ENCODE peak calls at places on chromosomes 16 and 17, in nine cellular contexts. V is IMR-90, A is MM.1S, Q is stomach, W is lung, Z is gastrocnemius medialis, R is mammary epithelial cell, C is body of pancreas, U is neural progenitor cell. O is an unnamed sample. For H3K36me3, the result is how much of the 10 kb centered on the place peaks cover.

GRCh38 chr17:36495076-36495578 is 8.6 kb downstream of the ZNHIT3 start:
- DNase-seq in V (no peak), U (peak), W (no peak), Z (no peak), R (no peak), C (no peak), Q (no peak), A (no peak), O (no peak)

GRCh38 chr17:836154-836553 is 54.0 kb downstream of the MRM3 start:
- DNase-seq in A (no peak), Q (no peak), U (no peak), Z (no peak), W (no peak), R (no peak), C (no peak), V (no peak), O (no peak)

GRCh38 chr16:10625595-10626357 is 45.4 kb upstream of the EMP2 start:
- DNase-seq in Q (no peak), Z (no peak), V (peak), C (no peak), R (peak), A (peak), U (no peak), W (no peak), O (no peak)

GRCh38 chr16:75566889-75567255 is 693 bp downstream of the GABARAPL2 start:
- DNase-seq in W (no peak), Z (no peak), R (no peak), A (peak), C (peak), V (no peak), Q (no peak), U (peak), O (peak)

GRCh38 chr17:35743911-35744328 is 9.1 kb downstream of the GAS2L2 start:
- DNase-seq in A (no peak), R (peak), U (peak), Q (no peak), W (no peak), Z (no peak), V (peak), C (no peak), O (no peak)

GRCh38 chr16:64455275-64455674 is 666.6 kb downstream of the CDH11 start:
- DNase-seq in C (no peak), V (peak), A (no peak), U (no peak), Q (no peak), W (no peak), Z (no peak), R (no peak), O (no peak)

GRCh38 chr17:40330850-40331470 is 22.0 kb downstream of the RARA start:
- DNase-seq in W (no peak), Z (no peak), U (no peak), A (no peak), V (no peak), R (no peak), Q (no peak), C (no peak), O (no peak)

GRCh38 chr17:48613862-48614694 is 1.0 kb downstream of the HOXB8 start:
- DNase-seq in Z (no peak), A (no peak), U (peak), W (no peak), R (no peak), Q (no peak), V (peak), C (no peak), O (no peak)

GRCh38 chr17:75155191-75155601 is 884 bp upstream of the JPT1 start:
- DNase-seq in Q (no peak), W (no peak), V (no peak), Z (peak), U (peak), R (peak), C (no peak), A (no peak), O (no peak)

GRCh38 chr17:78883090-78883532 is 19.9 kb downstream of the CEP295NL start:
- DNase-seq in W (peak), V (peak), Z (peak), U (no peak), Q (peak), A (no peak), R (no peak), C (peak), O (no peak)

GRCh38 chr16:473046-474043 is 47.9 kb downstream of the RAB11FIP3 start:
- DNase-seq in C (no peak), V (peak), Z (no peak), U (no peak), Q (no peak), R (no peak), W (no peak), A (no peak), O (no peak)

GRCh38 chr17:15892244-15892643 is 52.7 kb upstream of the ADORA2B start:
- DNase-seq in A (no peak), U (no peak), R (no peak), C (no peak), W (no peak), Q (no peak), Z (no peak), V (no peak), O (no peak)

GRCh38 chr17:9151091-9151490 is 129.8 kb downstream of the NTN1 start:
- DNase-seq in U (peak), Q (no peak), A (no peak), Z (no peak), V (no peak), W (no peak), C (no peak), R (no peak), O (no peak)

GRCh38 chr16:30183236-30183960 is at the start of gene CORO1A:
- DNase-seq in Q (peak), C (peak), U (peak), W (peak), A (peak), R (peak), V (peak), Z (peak), O (peak)

GRCh38 chr17:73838815-73839214 is 194.6 kb upstream of the SDK2 start:
- DNase-seq in V (no peak), R (no peak), C (no peak), U (no peak), A (no peak), Z (no peak), W (no peak), Q (no peak), O (no peak)

GRCh38 chr17:28338056-28338768 is 2.7 kb downstream of the TNFAIP1 start:
- DNase-seq in Z (no peak), Q (no peak), R (no peak), V (peak), A (no peak), C (no peak), W (no peak), U (no peak), O (no peak)

GRCh38 chr16:85166281-85166680 is 54.0 kb upstream of the CIBAR2 start:
- DNase-seq in W (no peak), R (no peak), U (no peak), V (peak), Z (no peak), C (no peak), Q (no peak), A (no peak), O (no peak)

GRCh38 chr17:37671813-37672544 is 28.7 kb upstream of the DDX52 start:
- DNase-seq in Z (no peak), Q (no peak), C (no peak), R (peak), U (no peak), A (no peak), V (peak), W (no peak), O (no peak)

GRCh38 chr17:43917348-43918025 is 10.2 kb upstream of the MPP2 start:
- DNase-seq in U (peak), W (no peak), A (peak), Q (peak), C (no peak), V (peak), Z (no peak), R (no peak), O (peak)

GRCh38 chr17:80760501-80760900 is 215.9 kb downstream of the RPTOR start:
- DNase-seq in Q (peak), V (no peak), W (peak), U (no peak), Z (no peak), A (peak), R (no peak), C (no peak), O (no peak)

GRCh38 chr16:49799172-49799571 is 56.7 kb downstream of the ZNF423 start:
- DNase-seq in U (peak), R (no peak), C (no peak), V (no peak), Z (no peak), Q (no peak), A (no peak), W (no peak), O (no peak)

GRCh38 chr17:63001689-63002394 is 35.8 kb downstream of the TANC2 start:
- DNase-seq in U (no peak), Q (no peak), A (no peak), C (no peak), R (peak), W (no peak), Z (no peak), V (no peak), O (no peak)

GRCh38 chr17:65963179-65963578 is 228.8 kb downstream of the CEP112 start:
- DNase-seq in Q (no peak), A (no peak), W (no peak), V (no peak), C (no peak), R (no peak), U (no peak), Z (no peak), O (no peak)

GRCh38 chr17:7058831-7059447 is 15.0 kb upstream of the SLC16A11 start:
- DNase-seq in Z (no peak), C (no peak), U (no peak), A (peak), Q (no peak), W (no peak), V (peak), R (peak), O (no peak)

GRCh38 chr17:70073326-70073725 is 1.7 kb upstream of the KCNJ16 start:
- DNase-seq in A (no peak), W (no peak), R (no peak), Z (no peak), U (no peak), C (no peak), V (no peak), Q (no peak), O (no peak)

GRCh38 chr17:44772308-44773024 is 13.7 kb downstream of the ADAM11 start:
- DNase-seq in Q (no peak), C (no peak), V (no peak), R (no peak), Z (no peak), A (no peak), U (no peak), W (no peak), O (no peak)

GRCh38 chr17:57305918-57306317 is 49.6 kb downstream of the MSI2 start:
- DNase-seq in A (no peak), V (no peak), Z (no peak), U (no peak), C (no peak), W (no peak), R (no peak), Q (no peak), O (no peak)

GRCh38 chr16:28104404-28104803 is 40.9 kb upstream of the GSG1L start:
- DNase-seq in A (no peak), V (no peak), C (no peak), U (no peak), Q (no peak), W (no peak), R (no peak), Z (no peak), O (no peak)

GRCh38 chr16:11667824-11668589 is at the start of gene SNN:
- DNase-seq in V (peak), U (peak), W (peak), R (peak), C (peak), A (peak), Q (peak), Z (peak), O (peak)

GRCh38 chr17:73593249-73593965 is 50.8 kb downstream of the SDK2 start:
- DNase-seq in Q (no peak), W (no peak), U (no peak), R (no peak), C (no peak), V (no peak), Z (no peak), A (no peak), O (no peak)

GRCh38 chr16:25027781-25028180 is 12.6 kb upstream of the ARHGAP17 start:
- DNase-seq in W (no peak), R (no peak), Z (no peak), Q (no peak), U (no peak), V (no peak), A (no peak), C (no peak), O (no peak)

GRCh38 chr16:16100631-16101030 is 122.7 kb downstream of the ABCC6 start:
- DNase-seq in V (no peak), Q (no peak), W (no peak), U (no peak), A (no peak), C (no peak), Z (no peak), R (no peak), O (no peak)
- H3K27ac ChIP-seq in V (no peak), Q (no peak), W (no peak), U (no peak), A (no peak), C (peak), Z (no peak), R (no peak), O (no peak)

DNA sequence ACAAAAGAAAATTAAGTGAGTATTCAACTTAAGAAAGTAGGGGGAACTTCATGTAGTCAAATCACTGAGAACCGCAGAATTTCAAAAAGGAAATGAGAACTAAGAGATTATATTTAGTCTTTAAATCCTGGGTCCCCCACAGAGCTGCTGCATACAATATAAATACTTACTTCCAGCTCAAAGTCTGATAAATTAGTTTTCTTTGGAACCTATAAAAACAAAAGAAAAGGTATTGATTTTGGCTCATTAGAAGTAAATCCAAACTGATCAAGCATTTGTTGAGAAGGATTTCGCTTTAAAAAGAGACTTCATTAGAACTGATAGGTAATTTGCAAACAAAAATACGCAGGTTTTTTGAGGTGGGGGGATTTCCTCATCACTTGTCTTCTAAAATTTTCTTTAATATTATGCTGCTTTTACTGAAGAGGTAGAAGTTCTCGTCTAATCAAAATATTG is 21.9 kb downstream of the PARN start:
- DNase-seq in Q (no peak), V (no peak), U (no peak), C (no peak), A (peak), Z (no peak), R (no peak), W (no peak), O (no peak)
- H3K36me3 ChIP-seq in Q (half or more), V (under half), U (under half), C (under half), A (under half), Z (under half), R (under half), W (under half), O (half or more)

GRCh38 chr16:56653218-56653617 is 1.5 kb downstream of the MT1B start:
- DNase-seq in R (no peak), Q (no peak), V (no peak), U (no peak), C (no peak), Z (no peak), W (no peak), A (no peak), O (no peak)

GRCh38 chr16:56649820-56650219 is 1.9 kb upstream of the MT1B start:
- DNase-seq in Z (no peak), V (no peak), C (no peak), R (peak), Q (no peak), W (no peak), A (no peak), U (no peak), O (no peak)

GRCh38 chr16:56649271-56649670 is 2.4 kb upstream of the MT1B start:
- DNase-seq in C (no peak), W (no peak), U (no peak), R (no peak), Z (no peak), A (no peak), Q (no peak), V (no peak), O (no peak)

GRCh38 chr16:56651586-56651985 is at the start of gene MT1B:
- DNase-seq in C (no peak), Z (no peak), A (no peak), R (no peak), W (no peak), U (no peak), V (no peak), Q (no peak), O (no peak)

GRCh38 chr16:56652600-56652999 is 914 bp downstream of the MT1B start:
- DNase-seq in U (no peak), A (no peak), W (no peak), C (no peak), V (no peak), R (no peak), Z (no peak), Q (no peak), O (no peak)
- H3K27ac ChIP-seq in U (no peak), A (no peak), W (no peak), C (no peak), V (no peak), R (no peak), Z (no peak), Q (no peak), O (no peak)

DNA sequence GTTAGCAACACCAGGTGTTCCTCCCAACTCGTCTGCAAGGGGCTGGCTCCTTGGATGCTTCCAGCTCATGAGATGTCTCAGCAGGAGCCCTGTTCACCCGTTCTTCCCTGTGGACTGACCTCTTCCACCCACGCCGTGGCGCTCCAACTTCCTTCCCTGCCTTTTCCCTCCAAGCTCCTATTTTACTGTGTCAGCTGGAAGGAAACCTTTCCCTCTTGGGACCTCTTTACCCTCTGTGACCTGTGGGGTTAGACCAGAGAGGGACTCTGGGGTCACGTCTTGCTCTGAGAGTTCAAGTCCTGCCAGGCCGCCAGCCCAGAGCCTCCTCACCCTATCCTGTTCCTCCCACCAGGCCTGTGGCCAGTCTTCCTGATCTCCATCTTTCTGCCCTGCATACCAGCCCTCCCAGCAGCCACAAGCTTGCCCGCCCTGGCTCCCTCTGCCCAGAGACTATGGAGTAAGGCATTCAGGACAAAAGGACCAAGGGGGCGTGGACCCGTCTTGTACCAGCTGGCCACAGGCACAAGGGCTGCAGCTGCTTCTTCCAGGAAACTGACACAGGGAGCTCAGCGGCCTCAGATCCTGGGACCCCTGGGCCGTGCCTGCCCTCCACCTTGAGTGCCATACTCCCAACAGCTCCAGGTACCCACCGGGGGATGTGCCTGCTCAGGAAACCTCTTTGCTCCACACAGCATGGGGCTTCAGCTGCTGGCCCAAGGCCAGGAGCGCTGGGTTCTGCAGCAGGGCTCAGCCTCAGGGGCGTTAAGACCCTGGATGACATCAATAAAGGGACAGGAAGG is 3.0 kb downstream of the PAQR4 start:
- DNase-seq in R (no peak), A (no peak), V (no peak), C (no peak), Z (no peak), Q (no peak), W (no peak), U (no peak), O (no peak)
- H3K36me3 ChIP-seq in R (under half), A (under half), V (under half), C (under half), Z (under half), Q (under half), W (under half), U (under half), O (under half)

DNA sequence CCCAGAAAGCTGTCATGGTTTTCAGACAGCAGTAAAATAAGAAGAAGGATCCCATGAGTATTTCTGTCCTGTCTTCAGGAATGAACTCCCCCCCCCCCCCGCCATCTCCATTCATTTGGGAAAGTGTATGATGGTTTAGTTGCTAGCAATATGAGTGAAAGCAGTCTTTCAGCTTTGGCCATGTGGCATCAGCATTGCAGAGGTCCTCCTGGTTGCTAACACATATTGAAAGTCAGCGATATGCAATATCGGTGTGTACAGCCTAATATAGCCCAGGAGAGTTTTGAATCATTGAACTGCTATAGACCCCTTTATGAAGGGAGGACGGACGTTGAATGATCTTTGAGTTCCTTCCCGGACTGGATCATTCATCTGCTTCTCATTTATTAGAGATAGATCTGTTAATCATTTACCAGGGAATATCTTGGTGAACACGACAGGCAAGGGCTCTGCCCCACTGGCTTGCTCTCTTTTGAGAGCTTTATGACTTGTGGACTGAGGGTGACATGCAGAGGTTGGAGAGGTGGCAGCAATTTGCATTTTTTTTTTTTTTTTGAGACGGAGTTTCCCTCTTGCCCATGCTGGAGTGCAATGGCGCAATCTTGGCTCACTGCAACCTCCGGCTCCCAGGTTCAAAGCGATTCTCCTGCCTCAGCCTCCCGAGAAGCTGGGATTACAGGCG is 25.2 kb downstream of the DEF8 start:
- DNase-seq in V (no peak), Q (no peak), C (no peak), Z (no peak), R (no peak), U (no peak), A (no peak), W (no peak), O (no peak)
- H3K27ac ChIP-seq in V (no peak), Q (no peak), C (no peak), Z (peak), R (no peak), U (no peak), A (no peak), W (no peak), O (no peak)

DNA sequence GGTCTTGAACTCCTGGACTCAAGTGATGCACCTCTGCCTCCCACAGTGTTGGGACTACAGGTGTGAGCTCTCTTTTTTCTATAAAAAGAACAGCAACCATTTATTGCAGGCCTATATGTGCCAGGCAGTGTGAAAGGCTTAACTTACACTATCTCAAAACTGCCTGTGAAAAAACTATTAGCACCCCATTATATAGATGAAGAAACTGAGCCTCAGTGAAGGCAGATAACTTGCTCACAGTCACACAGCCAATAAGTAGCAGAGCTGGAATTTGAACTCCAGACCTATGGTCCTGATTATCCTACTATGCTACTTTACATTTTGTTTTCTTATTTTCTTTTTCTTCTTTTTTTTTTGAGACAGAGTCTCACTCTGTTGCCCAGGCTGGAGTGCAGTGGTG is 15.1 kb downstream of the NDE1 start:
- DNase-seq in W (no peak), Z (no peak), C (no peak), Q (no peak), V (no peak), U (no peak), A (no peak), R (no peak), O (no peak)
- H3K36me3 ChIP-seq in W (under half), Z (under half), C (under half), Q (half or more), V (under half), U (under half), A (under half), R (under half), O (half or more)

DNA sequence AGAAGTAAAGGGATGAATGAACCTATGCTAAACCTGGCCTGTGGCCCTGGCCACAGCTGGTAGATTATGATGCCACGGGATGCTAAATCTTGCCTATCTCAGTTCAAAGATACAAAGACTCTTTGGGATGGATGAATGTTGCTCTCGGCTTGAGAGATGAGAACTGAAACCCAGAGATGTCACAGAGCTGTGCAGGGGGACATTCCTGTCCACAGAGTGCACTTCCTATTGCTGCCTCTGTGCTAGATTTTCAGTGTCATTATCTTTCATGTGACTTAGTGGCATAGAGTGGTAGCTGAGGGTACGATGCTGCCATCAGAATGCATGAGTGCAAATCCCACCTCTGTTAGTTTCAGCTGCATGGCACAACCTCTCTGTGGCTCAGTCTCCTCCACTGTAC is 2.3 kb upstream of the MT1M start:
- DNase-seq in R (no peak), Q (no peak), C (no peak), V (no peak), W (no peak), A (peak), Z (no peak), U (no peak), O (no peak)
- H3K27ac ChIP-seq in R (no peak), Q (peak), C (no peak), V (no peak), W (no peak), A (no peak), Z (no peak), U (no peak), O (no peak)